ENCODE peak calls at places on chromosomes 5 and 9, in nine cellular contexts. One of them, this sample, is unnamed.

GRCh38 chr9:5843450-5844249 is 10.7 kb upstream of the ERMP1 start:
- DNase-seq in A673: peak
- DNase-seq in HTR-8/SVneo: peak
- DNase-seq in cerebellar cortex: no peak
- DNase-seq in LoVo: no peak
- DNase-seq in hypothalamus: no peak
- DNase-seq in skeletal muscle cell: no peak
- DNase-seq in activated T-helper 1 cell treated with Interleukin-2 at 50 U/mL for 16 hours: no peak
- DNase-seq in OCI-LY7: no peak
- DNase-seq in this sample: no peak

GRCh38 chr5:73365301-73365853 is 83.2 kb downstream of the FOXD1 start:
- DNase-seq in skeletal muscle cell: peak
- DNase-seq in A673: no peak
- DNase-seq in cerebellar cortex: no peak
- DNase-seq in LoVo: peak
- DNase-seq in OCI-LY7: no peak
- DNase-seq in HTR-8/SVneo: no peak
- DNase-seq in hypothalamus: no peak
- DNase-seq in activated T-helper 1 cell treated with Interleukin-2 at 50 U/mL for 16 hours: no peak
- DNase-seq in this sample: peak

GRCh38 chr5:100827481-100827889 is 75.6 kb downstream of the ST8SIA4 start:
- DNase-seq in A673: peak
- DNase-seq in hypothalamus: no peak
- DNase-seq in cerebellar cortex: no peak
- DNase-seq in LoVo: peak
- DNase-seq in skeletal muscle cell: peak
- DNase-seq in OCI-LY7: peak
- DNase-seq in HTR-8/SVneo: no peak
- DNase-seq in activated T-helper 1 cell treated with Interleukin-2 at 50 U/mL for 16 hours: no peak
- DNase-seq in this sample: peak

GRCh38 chr9:137970686-137971476 is 93.3 kb downstream of the CACNA1B start:
- DNase-seq in hypothalamus: no peak
- DNase-seq in OCI-LY7: no peak
- DNase-seq in HTR-8/SVneo: no peak
- DNase-seq in A673: no peak
- DNase-seq in LoVo: no peak
- DNase-seq in cerebellar cortex: no peak
- DNase-seq in activated T-helper 1 cell treated with Interleukin-2 at 50 U/mL for 16 hours: no peak
- DNase-seq in skeletal muscle cell: no peak
- DNase-seq in this sample: no peak

GRCh38 chr9:87684627-87685204 is 41.2 kb upstream of the CTSL start:
- DNase-seq in HTR-8/SVneo: peak
- DNase-seq in A673: peak
- DNase-seq in OCI-LY7: no peak
- DNase-seq in skeletal muscle cell: no peak
- DNase-seq in activated T-helper 1 cell treated with Interleukin-2 at 50 U/mL for 16 hours: no peak
- DNase-seq in cerebellar cortex: peak
- DNase-seq in hypothalamus: peak
- DNase-seq in LoVo: peak
- DNase-seq in this sample: no peak

GRCh38 chr9:125902224-125902623 is 155.1 kb downstream of the PBX3 start:
- DNase-seq in OCI-LY7: no peak
- DNase-seq in hypothalamus: no peak
- DNase-seq in LoVo: no peak
- DNase-seq in cerebellar cortex: no peak
- DNase-seq in activated T-helper 1 cell treated with Interleukin-2 at 50 U/mL for 16 hours: no peak
- DNase-seq in A673: no peak
- DNase-seq in skeletal muscle cell: no peak
- DNase-seq in HTR-8/SVneo: no peak
- DNase-seq in this sample: no peak

GRCh38 chr5:9445989-9446388 is 99.9 kb downstream of the SEMA5A start:
- DNase-seq in hypothalamus: no peak
- DNase-seq in LoVo: no peak
- DNase-seq in cerebellar cortex: no peak
- DNase-seq in activated T-helper 1 cell treated with Interleukin-2 at 50 U/mL for 16 hours: no peak
- DNase-seq in OCI-LY7: no peak
- DNase-seq in A673: no peak
- DNase-seq in HTR-8/SVneo: no peak
- DNase-seq in skeletal muscle cell: no peak
- DNase-seq in this sample: no peak

GRCh38 chr9:35675732-35676392 is 2.1 kb downstream of the CA9 start:
- DNase-seq in OCI-LY7: no peak
- DNase-seq in A673: peak
- DNase-seq in HTR-8/SVneo: no peak
- DNase-seq in cerebellar cortex: no peak
- DNase-seq in activated T-helper 1 cell treated with Interleukin-2 at 50 U/mL for 16 hours: peak
- DNase-seq in hypothalamus: no peak
- DNase-seq in LoVo: no peak
- DNase-seq in skeletal muscle cell: no peak
- DNase-seq in this sample: no peak

GRCh38 chr5:44388504-44389409 is 463 bp downstream of the FGF10 start:
- DNase-seq in activated T-helper 1 cell treated with Interleukin-2 at 50 U/mL for 16 hours: no peak
- DNase-seq in hypothalamus: no peak
- DNase-seq in LoVo: peak
- DNase-seq in cerebellar cortex: no peak
- DNase-seq in A673: peak
- DNase-seq in HTR-8/SVneo: no peak
- DNase-seq in OCI-LY7: no peak
- DNase-seq in skeletal muscle cell: no peak
- DNase-seq in this sample: no peak

GRCh38 chr9:27726244-27727141 is 153.2 kb upstream of the C9orf72 start:
- DNase-seq in LoVo: peak
- DNase-seq in skeletal muscle cell: peak
- DNase-seq in activated T-helper 1 cell treated with Interleukin-2 at 50 U/mL for 16 hours: no peak
- DNase-seq in HTR-8/SVneo: peak
- DNase-seq in cerebellar cortex: peak
- DNase-seq in hypothalamus: peak
- DNase-seq in OCI-LY7: peak
- DNase-seq in A673: peak
- DNase-seq in this sample: peak

GRCh38 chr5:137361275-137361674 is 137.9 kb downstream of the SPOCK1 start:
- DNase-seq in cerebellar cortex: no peak
- DNase-seq in skeletal muscle cell: no peak
- DNase-seq in HTR-8/SVneo: no peak
- DNase-seq in activated T-helper 1 cell treated with Interleukin-2 at 50 U/mL for 16 hours: no peak
- DNase-seq in hypothalamus: no peak
- DNase-seq in A673: no peak
- DNase-seq in LoVo: no peak
- DNase-seq in OCI-LY7: no peak
- DNase-seq in this sample: no peak

GRCh38 chr9:115262477-115262876 is 144.5 kb upstream of the TNC start:
- DNase-seq in hypothalamus: no peak
- DNase-seq in cerebellar cortex: peak
- DNase-seq in HTR-8/SVneo: peak
- DNase-seq in A673: peak
- DNase-seq in LoVo: peak
- DNase-seq in skeletal muscle cell: peak
- DNase-seq in activated T-helper 1 cell treated with Interleukin-2 at 50 U/mL for 16 hours: no peak
- DNase-seq in OCI-LY7: no peak
- DNase-seq in this sample: peak

GRCh38 chr9:134055981-134056461 is 11.8 kb downstream of the BRD3 start:
- DNase-seq in cerebellar cortex: peak
- DNase-seq in activated T-helper 1 cell treated with Interleukin-2 at 50 U/mL for 16 hours: no peak
- DNase-seq in skeletal muscle cell: peak
- DNase-seq in hypothalamus: peak
- DNase-seq in LoVo: peak
- DNase-seq in OCI-LY7: no peak
- DNase-seq in A673: no peak
- DNase-seq in HTR-8/SVneo: peak
- DNase-seq in this sample: no peak

GRCh38 chr5:850511-851006 is at the start of gene ZDHHC11:
- DNase-seq in hypothalamus: no peak
- DNase-seq in activated T-helper 1 cell treated with Interleukin-2 at 50 U/mL for 16 hours: no peak
- DNase-seq in cerebellar cortex: peak
- DNase-seq in OCI-LY7: no peak
- DNase-seq in LoVo: no peak
- DNase-seq in A673: no peak
- DNase-seq in skeletal muscle cell: no peak
- DNase-seq in HTR-8/SVneo: no peak
- DNase-seq in this sample: no peak